ENCODE peak calls at places on chromosomes 5 and 9, in five cellular contexts. L is prostate gland, F is astrocyte, G is cardiac muscle cell, E is fibroblast of pulmonary artery. U is an unnamed sample.

GRCh38 chr9:126692759-126693427 is 79.2 kb downstream of the LMX1B start:
- DNase-seq in L (no peak), E (no peak), F (no peak), G (no peak), U (no peak)

GRCh38 chr5:74212336-74212735 is 428.2 kb downstream of the ENC1 start:
- DNase-seq in G (peak), E (peak), F (no peak), L (no peak), U (peak)

GRCh38 chr9:14271078-14271673 is 42.8 kb downstream of the NFIB start:
- DNase-seq in L (peak), F (peak), E (peak), G (peak), U (peak)

GRCh38 chr5:138032028-138032571 is 779 bp downstream of the FAM13B start:
- DNase-seq in G (peak), L (peak), F (peak), E (peak), U (peak)

GRCh38 chr5:135310328-135310989 is 88.6 kb downstream of the MACROH2A1 start:
- DNase-seq in G (no peak), E (peak), F (peak), L (no peak), U (peak)

GRCh38 chr5:643351-643801 is 31.2 kb downstream of the CEP72 start:
- DNase-seq in L (no peak), F (no peak), E (no peak), G (no peak), U (no peak)

GRCh38 chr9:116389546-116390305 is 236.1 kb downstream of the PAPPA start:
- DNase-seq in G (no peak), L (no peak), F (no peak), E (no peak), U (no peak)

GRCh38 chr5:76608833-76609232 is 14.4 kb downstream of the F2RL2 start:
- DNase-seq in G (no peak), F (peak), L (no peak), E (peak), U (peak)

GRCh38 chr5:116291271-116291670 is 206.4 kb downstream of the COMMD10 start:
- DNase-seq in L (no peak), G (no peak), E (no peak), F (peak), U (no peak)

GRCh38 chr9:2169035-2169434 is 153.9 kb downstream of the SMARCA2 start:
- DNase-seq in G (no peak), F (no peak), L (no peak), E (no peak), U (no peak)

GRCh38 chr5:54538156-54538555 is 20.6 kb downstream of the SNX18 start:
- DNase-seq in E (no peak), L (no peak), G (no peak), F (no peak), U (no peak)

GRCh38 chr5:56396634-56397033 is 163.5 kb upstream of the ANKRD55 start:
- DNase-seq in G (no peak), L (no peak), F (no peak), E (no peak), U (no peak)

GRCh38 chr5:90940227-90940995 is 381.8 kb downstream of the ADGRV1 start:
- DNase-seq in L (no peak), E (peak), F (peak), G (peak), U (no peak)

GRCh38 chr9:129139993-129140396 is 28.8 kb downstream of the PTPA start:
- DNase-seq in F (peak), E (peak), L (peak), G (peak), U (peak)

GRCh38 chr9:129264388-129264787 is 86.3 kb upstream of the IER5L start:
- DNase-seq in F (no peak), L (no peak), E (no peak), G (no peak), U (no peak)

GRCh38 chr9:19720374-19720773 is 68.5 kb downstream of the SLC24A2 start:
- DNase-seq in E (peak), L (no peak), G (peak), F (peak), U (peak)

GRCh38 chr9:76810377-76810957 is 46.2 kb downstream of the PCA3 start:
- DNase-seq in F (peak), E (peak), G (peak), L (peak), U (peak)

GRCh38 chr5:108216890-108217289 is 165.0 kb downstream of the FBXL17 start:
- DNase-seq in E (peak), L (no peak), F (peak), G (no peak), U (peak)

GRCh38 chr9:129139233-129139992 is 28.2 kb downstream of the PTPA start:
- DNase-seq in L (peak), E (peak), F (peak), G (peak), U (peak)

GRCh38 chr5:52849544-52849943 is 61.8 kb downstream of the ITGA1 start:
- DNase-seq in G (no peak), F (no peak), E (no peak), L (no peak), U (no peak)

GRCh38 chr9:70362952-70363351 is 51.5 kb downstream of the KLF9 start:
- DNase-seq in G (no peak), L (no peak), E (peak), F (no peak), U (no peak)

GRCh38 chr9:113375057-113376023 is 1.4 kb downstream of the HDHD3 start:
- DNase-seq in F (no peak), L (no peak), E (no peak), G (no peak), U (no peak)

GRCh38 chr5:81750308-81751008 is 439 bp downstream of the SSBP2 start:
- DNase-seq in G (peak), E (no peak), F (no peak), L (no peak), U (no peak)

GRCh38 chr9:35114113-35114847 is 1.4 kb downstream of the ATOSB start:
- DNase-seq in G (peak), E (peak), F (peak), L (peak), U (peak)

GRCh38 chr5:135138116-135138850 is 104.3 kb upstream of the PITX1 start:
- DNase-seq in F (no peak), G (no peak), E (no peak), L (no peak), U (no peak)

GRCh38 chr5:149680810-149681221 is 49.3 kb upstream of the PPARGC1B start:
- DNase-seq in E (no peak), L (no peak), G (peak), F (no peak), U (no peak)

GRCh38 chr5:485113-485942 is 38.9 kb downstream of the SLC9A3 start:
- DNase-seq in E (peak), G (no peak), F (no peak), L (no peak), U (no peak)

GRCh38 chr9:68562456-68562855 is 21.8 kb upstream of the TMEM252 start:
- DNase-seq in F (no peak), L (no peak), G (no peak), E (no peak), U (no peak)

GRCh38 chr9:109781541-109782197 is 1.7 kb downstream of the PALM2AKAP2 start:
- DNase-seq in L (no peak), G (peak), F (peak), E (peak), U (peak)

GRCh38 chr5:33984671-33985124 is at the start of gene SLC45A2:
- DNase-seq in F (peak), L (no peak), E (peak), G (peak), U (no peak)

GRCh38 chr5:54013556-54014157 is 296.7 kb downstream of the ARL15 start:
- DNase-seq in G (no peak), F (peak), L (no peak), E (peak), U (peak)

GRCh38 chr5:9156282-9156681 is 389.6 kb downstream of the SEMA5A start:
- DNase-seq in G (peak), E (peak), F (peak), L (no peak), U (peak)
- TF ChIP-seq CTCF in G (peak), E (peak), F (peak), L (no peak), U (peak)

GRCh38 chr9:120711841-120712538 is 2.3 kb downstream of the MEGF9 start:
- DNase-seq in L (no peak), G (no peak), F (no peak), E (no peak), U (no peak)
- H3K4me3 ChIP-seq in L (no peak), G (no peak), F (peak), E (peak), U (no peak)

GRCh38 chr9:91192785-91193657 is 168.7 kb downstream of the AUH start:
- DNase-seq in G (peak), L (peak), E (peak), F (peak), U (peak)
- TF ChIP-seq CTCF in G (peak), L (no peak), E (no peak), F (no peak), U (no peak)

GRCh38 chr5:141095263-141095641 is 837 bp downstream of the PCDHB2 start:
- DNase-seq in G (peak), E (no peak), F (no peak), L (no peak), U (no peak)
- H3K4me3 ChIP-seq in G (peak), E (no peak), F (no peak), L (peak), U (no peak)

GRCh38 chr5:173969167-173970049 is 19.6 kb upstream of the C5orf47 start:
- DNase-seq in F (peak), G (no peak), L (no peak), E (peak), U (peak)

GRCh38 chr5:173973614-173973969 is 15.4 kb upstream of the C5orf47 start:
- DNase-seq in L (peak), E (no peak), G (peak), F (no peak), U (no peak)

GRCh38 chr5:173971681-173972080 is 17.3 kb upstream of the C5orf47 start:
- DNase-seq in G (no peak), E (no peak), L (no peak), F (no peak), U (no peak)

GRCh38 chr5:173972844-173973613 is 15.9 kb upstream of the C5orf47 start:
- DNase-seq in G (peak), F (peak), E (peak), L (peak), U (peak)

DNA sequence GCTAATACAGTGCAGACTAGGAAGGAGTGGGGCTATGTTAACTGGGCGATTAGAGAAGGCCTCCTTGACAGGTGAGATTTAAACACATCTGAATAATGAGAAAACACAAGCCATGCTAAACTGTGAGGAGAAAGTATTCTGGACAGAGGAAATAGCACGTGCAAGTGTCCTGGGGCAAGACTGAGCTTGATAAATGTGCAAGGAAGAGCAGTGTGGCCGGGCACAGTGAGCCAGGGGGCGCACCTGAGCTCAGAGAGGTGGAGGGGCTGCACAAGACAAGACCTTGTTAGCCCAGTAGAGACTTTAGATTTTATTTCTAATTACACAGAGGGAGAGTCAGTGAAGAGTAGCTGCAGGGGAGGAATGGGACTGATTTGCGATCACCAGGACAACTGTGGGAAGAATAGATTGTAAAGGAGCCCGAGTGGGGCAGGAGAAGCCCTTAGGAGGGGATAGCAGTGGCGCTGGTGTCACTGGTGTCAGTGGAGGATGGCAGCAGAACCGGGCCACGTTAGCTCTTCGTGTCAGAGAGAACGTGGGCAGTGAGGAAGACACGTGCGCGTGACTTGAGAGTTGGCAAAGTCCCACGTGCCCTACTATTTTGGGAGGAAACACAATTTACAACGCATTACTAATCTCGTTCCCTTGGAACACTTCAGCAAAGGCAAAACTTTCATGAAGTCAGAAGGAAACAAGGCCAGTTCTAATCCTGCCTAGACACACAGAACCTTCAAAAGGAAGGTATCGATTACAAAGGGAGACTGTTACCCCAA is 17.9 kb upstream of the C5orf47 start:
- DNase-seq in F (no peak), E (no peak), L (no peak), G (no peak), U (no peak)
- TF ChIP-seq CTCF in F (no peak), E (no peak), L (no peak), G (no peak), U (no peak)

DNA sequence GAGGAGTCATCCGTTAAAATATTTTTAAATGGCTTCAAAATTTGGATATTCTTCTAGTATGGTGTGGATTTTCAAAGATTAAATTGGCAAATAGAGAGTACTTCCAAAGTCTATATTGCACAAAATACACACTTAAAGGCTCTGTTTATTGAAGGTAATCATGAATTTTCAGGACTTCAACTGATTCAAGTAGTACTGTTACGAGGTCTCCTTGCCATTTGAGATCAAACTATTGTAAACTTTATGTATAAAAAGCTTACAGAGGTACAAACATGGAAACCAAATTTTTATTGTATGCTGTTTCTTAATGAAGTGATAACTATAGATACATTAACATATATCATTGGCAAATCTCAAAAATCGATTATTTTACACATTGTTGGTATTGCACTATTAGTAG is 2.5 kb downstream of the ERBIN start:
- DNase-seq in G (no peak), F (no peak), E (no peak), L (no peak), U (no peak)
- H3K4me3 ChIP-seq in G (peak), F (peak), E (peak), L (peak), U (peak)

GRCh38 chr9:133437753-133438531 is 15.8 kb downstream of the ADAMTS13 start:
- DNase-seq in G (no peak), E (no peak), L (no peak), F (no peak), U (no peak)
- TF ChIP-seq CTCF in G (peak), E (no peak), L (no peak), F (no peak), U (peak)

GRCh38 chr9:105969672-105970071 is 275.3 kb downstream of the TMEM38B start:
- DNase-seq in F (no peak), E (no peak), L (no peak), G (no peak), U (no peak)

GRCh38 chr9:105976257-105976656 is 281.9 kb downstream of the TMEM38B start:
- DNase-seq in E (no peak), L (no peak), F (no peak), G (no peak), U (no peak)

GRCh38 chr9:105972805-105973204 is 278.5 kb downstream of the TMEM38B start:
- DNase-seq in F (no peak), E (no peak), L (no peak), G (no peak), U (no peak)

GRCh38 chr9:105978336-105978735 is 284.0 kb downstream of the TMEM38B start:
- DNase-seq in G (no peak), E (no peak), F (no peak), L (no peak), U (no peak)

DNA sequence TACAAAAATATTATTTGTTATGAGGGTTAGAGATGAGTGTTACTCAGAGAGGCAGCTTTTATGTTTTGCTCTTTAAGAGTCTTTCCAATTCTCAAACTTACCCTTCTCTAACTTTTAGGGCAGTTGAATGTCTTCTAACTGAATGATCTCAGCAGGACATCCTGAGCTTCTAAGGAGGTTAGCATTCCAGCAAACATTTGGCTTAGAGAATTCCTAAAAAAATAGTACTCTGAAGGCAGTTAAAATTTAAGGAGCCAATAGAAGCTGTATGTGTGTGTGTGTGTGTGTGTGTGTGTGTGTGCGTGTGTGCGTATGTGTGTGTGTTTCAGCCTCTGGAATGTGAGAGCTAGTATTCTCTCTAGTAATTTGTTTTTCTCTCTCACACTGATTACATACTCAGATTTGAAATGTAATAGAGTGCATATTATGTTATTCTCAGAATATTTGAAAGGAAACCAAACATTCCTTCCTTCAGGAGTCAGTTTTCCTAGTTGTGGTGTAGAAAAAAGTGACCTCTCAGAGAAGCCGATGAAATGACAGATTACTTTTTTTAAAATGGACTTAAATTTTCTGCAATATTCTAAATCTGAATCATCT is 279.6 kb downstream of the TMEM38B start:
- DNase-seq in E (peak), G (no peak), L (no peak), F (peak), U (no peak)
- H3K4me3 ChIP-seq in E (no peak), G (no peak), L (no peak), F (no peak), U (no peak)